ENCODE peak calls at places on chromosomes 5 and 9, in nine cellular contexts. One of them, this sample, is unnamed.

GRCh38 chr5:112685386-112685785 is 52.3 kb upstream of the APC start:
- DNase-seq in CD4-positive, CD25-positive, alpha-beta regulatory T cell: no peak
- DNase-seq in naive thymus-derived CD4-positive, alpha-beta T cell: no peak
- DNase-seq in psoas muscle: no peak
- DNase-seq in IMR-90: no peak
- DNase-seq in Peyer's patch: no peak
- DNase-seq in right cardiac atrium: no peak
- DNase-seq in tibial nerve: no peak
- DNase-seq in dorsolateral prefrontal cortex: no peak
- DNase-seq in this sample: no peak

GRCh38 chr9:126488881-126489404 is 124.8 kb upstream of the LMX1B start:
- DNase-seq in tibial nerve: no peak
- DNase-seq in right cardiac atrium: peak; percentile 18
- DNase-seq in Peyer's patch: no peak
- DNase-seq in psoas muscle: no peak
- DNase-seq in dorsolateral prefrontal cortex: no peak
- DNase-seq in CD4-positive, CD25-positive, alpha-beta regulatory T cell: no peak
- DNase-seq in naive thymus-derived CD4-positive, alpha-beta T cell: no peak
- DNase-seq in IMR-90: no peak
- DNase-seq in this sample: no peak

GRCh38 chr5:171314728-171315385 is 5.8 kb downstream of the TLX3 start:
- DNase-seq in Peyer's patch: no peak
- DNase-seq in dorsolateral prefrontal cortex: peak; percentile 68
- DNase-seq in naive thymus-derived CD4-positive, alpha-beta T cell: no peak
- DNase-seq in IMR-90: no peak
- DNase-seq in tibial nerve: no peak
- DNase-seq in CD4-positive, CD25-positive, alpha-beta regulatory T cell: no peak
- DNase-seq in psoas muscle: peak; percentile 57
- DNase-seq in right cardiac atrium: peak; percentile 80
- DNase-seq in this sample: peak; percentile 38

GRCh38 chr9:21543187-21543586 is 61.1 kb upstream of the IFNE start:
- DNase-seq in psoas muscle: no peak
- DNase-seq in tibial nerve: no peak
- DNase-seq in right cardiac atrium: no peak
- DNase-seq in Peyer's patch: no peak
- DNase-seq in CD4-positive, CD25-positive, alpha-beta regulatory T cell: no peak
- DNase-seq in naive thymus-derived CD4-positive, alpha-beta T cell: no peak
- DNase-seq in dorsolateral prefrontal cortex: no peak
- DNase-seq in IMR-90: no peak
- DNase-seq in this sample: no peak

GRCh38 chr5:149063017-149063687 is at the start of gene SH3TC2:
- DNase-seq in right cardiac atrium: peak; percentile 86
- DNase-seq in IMR-90: peak; percentile 61
- DNase-seq in psoas muscle: peak; percentile 54
- DNase-seq in Peyer's patch: peak; percentile 60
- DNase-seq in naive thymus-derived CD4-positive, alpha-beta T cell: no peak
- DNase-seq in tibial nerve: no peak
- DNase-seq in dorsolateral prefrontal cortex: peak; percentile 12
- DNase-seq in CD4-positive, CD25-positive, alpha-beta regulatory T cell: no peak
- DNase-seq in this sample: peak; percentile 64

GRCh38 chr5:1010181-1010510 is 1.5 kb downstream of the NKD2 start:
- DNase-seq in IMR-90: no peak
- DNase-seq in tibial nerve: no peak
- DNase-seq in psoas muscle: no peak
- DNase-seq in dorsolateral prefrontal cortex: no peak
- DNase-seq in CD4-positive, CD25-positive, alpha-beta regulatory T cell: no peak
- DNase-seq in right cardiac atrium: no peak
- DNase-seq in Peyer's patch: no peak
- DNase-seq in naive thymus-derived CD4-positive, alpha-beta T cell: no peak
- DNase-seq in this sample: peak; percentile 25

GRCh38 chr5:172311605-172312004 is 28.0 kb upstream of the UBTD2 start:
- DNase-seq in dorsolateral prefrontal cortex: no peak
- DNase-seq in psoas muscle: peak; percentile 68
- DNase-seq in CD4-positive, CD25-positive, alpha-beta regulatory T cell: no peak
- DNase-seq in right cardiac atrium: no peak
- DNase-seq in Peyer's patch: no peak
- DNase-seq in tibial nerve: peak; percentile 66
- DNase-seq in naive thymus-derived CD4-positive, alpha-beta T cell: no peak
- DNase-seq in IMR-90: no peak
- DNase-seq in this sample: no peak

GRCh38 chr9:83538890-83539238 is 663 bp upstream of the FRMD3 start:
- DNase-seq in IMR-90: no peak
- DNase-seq in naive thymus-derived CD4-positive, alpha-beta T cell: no peak
- DNase-seq in dorsolateral prefrontal cortex: no peak
- DNase-seq in CD4-positive, CD25-positive, alpha-beta regulatory T cell: no peak
- DNase-seq in Peyer's patch: no peak
- DNase-seq in tibial nerve: no peak
- DNase-seq in psoas muscle: no peak
- DNase-seq in right cardiac atrium: no peak
- DNase-seq in this sample: no peak

GRCh38 chr5:2276101-2276500 is 393.4 kb upstream of the IRX4 start:
- DNase-seq in Peyer's patch: no peak
- DNase-seq in psoas muscle: no peak
- DNase-seq in dorsolateral prefrontal cortex: no peak
- DNase-seq in naive thymus-derived CD4-positive, alpha-beta T cell: no peak
- DNase-seq in CD4-positive, CD25-positive, alpha-beta regulatory T cell: no peak
- DNase-seq in right cardiac atrium: no peak
- DNase-seq in tibial nerve: no peak
- DNase-seq in IMR-90: no peak
- DNase-seq in this sample: no peak

GRCh38 chr9:36597412-36598178 is 24.9 kb downstream of the MELK start:
- DNase-seq in psoas muscle: no peak
- DNase-seq in right cardiac atrium: no peak
- DNase-seq in tibial nerve: no peak
- DNase-seq in CD4-positive, CD25-positive, alpha-beta regulatory T cell: peak; percentile 27
- DNase-seq in Peyer's patch: no peak
- DNase-seq in naive thymus-derived CD4-positive, alpha-beta T cell: no peak
- DNase-seq in dorsolateral prefrontal cortex: no peak
- DNase-seq in IMR-90: peak; percentile 70
- DNase-seq in this sample: no peak

GRCh38 chr5:141637266-141637692 is 482 bp downstream of the RELL2 start:
- DNase-seq in CD4-positive, CD25-positive, alpha-beta regulatory T cell: peak; percentile 66
- DNase-seq in naive thymus-derived CD4-positive, alpha-beta T cell: peak; percentile 56
- DNase-seq in psoas muscle: no peak
- DNase-seq in dorsolateral prefrontal cortex: peak; percentile 63
- DNase-seq in IMR-90: no peak
- DNase-seq in Peyer's patch: no peak
- DNase-seq in right cardiac atrium: peak; percentile 73
- DNase-seq in tibial nerve: no peak
- DNase-seq in this sample: no peak

GRCh38 chr5:133222979-133223378 is 171.2 kb downstream of the HSPA4 start:
- DNase-seq in dorsolateral prefrontal cortex: no peak
- DNase-seq in naive thymus-derived CD4-positive, alpha-beta T cell: no peak
- DNase-seq in Peyer's patch: no peak
- DNase-seq in tibial nerve: no peak
- DNase-seq in psoas muscle: no peak
- DNase-seq in right cardiac atrium: no peak
- DNase-seq in IMR-90: no peak
- DNase-seq in CD4-positive, CD25-positive, alpha-beta regulatory T cell: no peak
- DNase-seq in this sample: no peak

GRCh38 chr9:114611516-114612271 is 603 bp downstream of the TMEM268 start:
- DNase-seq in right cardiac atrium: peak; percentile 81
- DNase-seq in IMR-90: peak; percentile 58
- DNase-seq in tibial nerve: peak; percentile 33
- DNase-seq in naive thymus-derived CD4-positive, alpha-beta T cell: peak; percentile 34
- DNase-seq in Peyer's patch: peak; percentile 80
- DNase-seq in CD4-positive, CD25-positive, alpha-beta regulatory T cell: no peak
- DNase-seq in dorsolateral prefrontal cortex: peak; percentile 56
- DNase-seq in psoas muscle: peak; percentile 81
- DNase-seq in this sample: peak; percentile 58

GRCh38 chr5:17190242-17190778 is 27.1 kb upstream of the BASP1 start:
- DNase-seq in tibial nerve: peak; percentile 77
- DNase-seq in psoas muscle: no peak
- DNase-seq in IMR-90: peak; percentile 84
- DNase-seq in dorsolateral prefrontal cortex: no peak
- DNase-seq in naive thymus-derived CD4-positive, alpha-beta T cell: peak; percentile 8
- DNase-seq in CD4-positive, CD25-positive, alpha-beta regulatory T cell: no peak
- DNase-seq in Peyer's patch: no peak
- DNase-seq in right cardiac atrium: no peak
- DNase-seq in this sample: no peak

GRCh38 chr5:147455822-147456221 is 54.0 kb downstream of the DPYSL3 start:
- DNase-seq in IMR-90: no peak
- DNase-seq in Peyer's patch: no peak
- DNase-seq in naive thymus-derived CD4-positive, alpha-beta T cell: no peak
- DNase-seq in dorsolateral prefrontal cortex: no peak
- DNase-seq in psoas muscle: no peak
- DNase-seq in right cardiac atrium: no peak
- DNase-seq in CD4-positive, CD25-positive, alpha-beta regulatory T cell: no peak
- DNase-seq in tibial nerve: no peak
- DNase-seq in this sample: no peak

GRCh38 chr5:126354012-126354856 is 69.0 kb upstream of the GRAMD2B start:
- DNase-seq in psoas muscle: no peak
- DNase-seq in tibial nerve: peak; percentile 18
- DNase-seq in Peyer's patch: no peak
- DNase-seq in dorsolateral prefrontal cortex: no peak
- DNase-seq in right cardiac atrium: no peak
- DNase-seq in naive thymus-derived CD4-positive, alpha-beta T cell: peak; percentile 66
- DNase-seq in CD4-positive, CD25-positive, alpha-beta regulatory T cell: peak; percentile 62
- DNase-seq in IMR-90: peak; percentile 98
- DNase-seq in this sample: no peak

GRCh38 chr5:126351138-126351537 is 72.1 kb upstream of the GRAMD2B start:
- DNase-seq in dorsolateral prefrontal cortex: no peak
- DNase-seq in naive thymus-derived CD4-positive, alpha-beta T cell: no peak
- DNase-seq in Peyer's patch: no peak
- DNase-seq in right cardiac atrium: no peak
- DNase-seq in tibial nerve: no peak
- DNase-seq in IMR-90: peak; percentile 84
- DNase-seq in CD4-positive, CD25-positive, alpha-beta regulatory T cell: no peak
- DNase-seq in psoas muscle: no peak
- DNase-seq in this sample: no peak

DNA sequence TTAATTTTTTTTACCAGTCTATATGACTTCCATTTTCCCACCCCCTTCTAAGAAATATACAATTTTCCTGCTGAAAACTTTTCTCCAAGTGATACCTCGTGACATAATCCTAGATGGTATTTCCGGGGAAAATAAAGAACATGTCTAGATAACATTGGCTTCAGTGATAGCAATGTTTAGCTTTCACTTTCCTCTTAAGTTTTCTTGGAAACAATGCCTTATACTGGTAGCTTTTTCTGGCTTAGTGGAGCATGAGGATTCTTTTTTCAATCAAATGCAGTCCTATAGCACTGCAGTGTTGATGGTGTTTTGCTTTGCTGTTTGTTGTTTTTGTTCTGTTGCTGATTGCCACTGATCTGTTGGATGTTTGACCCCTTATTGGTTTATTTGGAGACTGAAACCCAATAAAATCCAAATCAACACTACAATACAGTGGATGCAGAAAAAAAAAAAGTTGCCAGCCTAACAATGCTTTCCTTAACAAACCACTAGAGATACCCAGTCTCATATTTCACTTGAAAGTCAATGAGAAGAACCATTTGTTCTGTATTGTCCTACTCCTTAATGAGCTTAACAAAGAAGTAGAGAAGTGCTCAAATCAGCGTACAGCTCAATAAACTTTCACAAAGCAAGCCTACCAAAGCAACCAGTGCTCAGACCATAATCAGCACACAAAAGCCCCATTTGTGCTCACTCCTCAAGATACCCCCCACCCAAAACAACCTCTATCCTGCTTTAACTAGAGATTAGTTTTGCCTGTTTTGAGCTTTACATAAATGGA is 74.2 kb upstream of the GRAMD2B start:
- DNase-seq in right cardiac atrium: no peak
- DNase-seq in CD4-positive, CD25-positive, alpha-beta regulatory T cell: no peak
- DNase-seq in dorsolateral prefrontal cortex: no peak
- DNase-seq in IMR-90: peak; percentile 54
- DNase-seq in Peyer's patch: no peak
- DNase-seq in tibial nerve: no peak
- DNase-seq in naive thymus-derived CD4-positive, alpha-beta T cell: no peak
- DNase-seq in psoas muscle: no peak
- DNase-seq in this sample: no peak
- H3K27ac ChIP-seq in right cardiac atrium: no peak overlapping the region
- H3K27ac ChIP-seq in CD4-positive, CD25-positive, alpha-beta regulatory T cell: no peak overlapping the region
- H3K27ac ChIP-seq in dorsolateral prefrontal cortex: no peak overlapping the region
- H3K27ac ChIP-seq in IMR-90: no peak overlapping the region
- H3K27ac ChIP-seq in Peyer's patch: no peak overlapping the region
- H3K27ac ChIP-seq in tibial nerve: peak overlapping the region; percentile 2
- H3K27ac ChIP-seq in naive thymus-derived CD4-positive, alpha-beta T cell: no peak overlapping the region
- H3K27ac ChIP-seq in psoas muscle: no peak overlapping the region
- H3K27ac ChIP-seq in this sample: no peak overlapping the region

DNA sequence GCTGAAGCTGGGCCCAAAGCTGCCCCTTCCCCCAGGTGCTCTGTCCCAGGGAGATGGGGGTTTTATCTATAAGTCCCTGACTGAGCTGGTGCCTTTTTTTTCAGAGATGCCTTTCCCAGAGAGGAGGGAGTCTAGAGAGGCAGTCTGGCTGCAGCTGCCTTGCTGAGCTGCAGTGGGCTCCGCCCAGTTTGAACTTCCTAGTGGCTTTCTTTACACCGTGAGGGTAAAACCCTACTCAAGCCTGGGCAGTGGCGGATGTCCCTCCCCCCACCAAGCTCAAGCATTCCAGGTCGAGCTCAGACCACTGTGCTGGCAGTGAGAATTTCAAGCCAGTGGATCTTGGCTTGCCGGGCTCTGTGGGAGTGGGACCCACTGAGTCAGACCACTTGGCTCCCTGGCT is 41.3 kb downstream of the CAVIN4 start:
- DNase-seq in CD4-positive, CD25-positive, alpha-beta regulatory T cell: no peak
- DNase-seq in right cardiac atrium: no peak
- DNase-seq in IMR-90: no peak
- DNase-seq in tibial nerve: no peak
- DNase-seq in psoas muscle: no peak
- DNase-seq in Peyer's patch: no peak
- DNase-seq in naive thymus-derived CD4-positive, alpha-beta T cell: no peak
- DNase-seq in dorsolateral prefrontal cortex: no peak
- DNase-seq in this sample: no peak
- H3K4me3 ChIP-seq in CD4-positive, CD25-positive, alpha-beta regulatory T cell: no peak overlapping the region
- H3K4me3 ChIP-seq in right cardiac atrium: no peak overlapping the region
- H3K4me3 ChIP-seq in IMR-90: no peak overlapping the region
- H3K4me3 ChIP-seq in tibial nerve: no peak overlapping the region
- H3K4me3 ChIP-seq in psoas muscle: no peak overlapping the region
- H3K4me3 ChIP-seq in Peyer's patch: no peak overlapping the region
- H3K4me3 ChIP-seq in naive thymus-derived CD4-positive, alpha-beta T cell: no peak overlapping the region
- H3K4me3 ChIP-seq in dorsolateral prefrontal cortex: no peak overlapping the region
- H3K4me3 ChIP-seq in this sample: no peak overlapping the region

DNA sequence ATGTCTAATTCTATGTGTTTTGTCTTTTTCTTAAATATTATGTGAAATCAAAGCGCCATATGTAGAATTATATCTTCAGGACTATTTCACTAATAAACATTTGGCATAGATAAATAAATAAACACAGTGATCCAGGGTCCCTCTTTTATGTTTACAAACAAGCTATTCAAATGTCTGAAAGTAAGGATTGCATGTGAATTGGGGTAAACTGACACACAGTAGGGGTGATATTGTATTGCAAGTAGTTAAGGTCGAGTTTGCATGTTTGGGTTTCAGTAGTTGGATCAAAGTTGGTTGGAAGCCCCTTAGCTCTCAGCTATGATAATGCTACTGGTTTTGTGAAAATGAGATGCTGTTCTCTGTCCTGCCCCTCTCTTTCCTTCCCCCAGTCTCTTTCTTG is 11.4 kb downstream of the ISL1 start:
- DNase-seq in psoas muscle: no peak
- DNase-seq in Peyer's patch: no peak
- DNase-seq in dorsolateral prefrontal cortex: no peak
- DNase-seq in IMR-90: no peak
- DNase-seq in CD4-positive, CD25-positive, alpha-beta regulatory T cell: no peak
- DNase-seq in right cardiac atrium: no peak
- DNase-seq in tibial nerve: no peak
- DNase-seq in naive thymus-derived CD4-positive, alpha-beta T cell: no peak
- DNase-seq in this sample: no peak
- H3K27me3 ChIP-seq in psoas muscle: peaks cover 18% of the 10 kb centered on the region
- H3K27me3 ChIP-seq in Peyer's patch: peaks cover 24% of the 10 kb centered on the region
- H3K27me3 ChIP-seq in dorsolateral prefrontal cortex: peaks cover 74% of the 10 kb centered on the region
- H3K27me3 ChIP-seq in IMR-90: peaks cover 19% of the 10 kb centered on the region
- H3K27me3 ChIP-seq in CD4-positive, CD25-positive, alpha-beta regulatory T cell: peaks cover 15% of the 10 kb centered on the region
- H3K27me3 ChIP-seq in right cardiac atrium: peaks cover 5% of the 10 kb centered on the region
- H3K27me3 ChIP-seq in tibial nerve: peaks cover 95% of the 10 kb centered on the region
- H3K27me3 ChIP-seq in naive thymus-derived CD4-positive, alpha-beta T cell: no peaks in the 10 kb centered on the region
- H3K27me3 ChIP-seq in this sample: peaks cover 100% of the 10 kb centered on the region

GRCh38 chr9:71675857-71676165 is 92.5 kb downstream of the CEMIP2 start:
- DNase-seq in right cardiac atrium: no peak
- DNase-seq in tibial nerve: no peak
- DNase-seq in naive thymus-derived CD4-positive, alpha-beta T cell: no peak
- DNase-seq in psoas muscle: no peak
- DNase-seq in IMR-90: no peak
- DNase-seq in CD4-positive, CD25-positive, alpha-beta regulatory T cell: no peak
- DNase-seq in Peyer's patch: no peak
- DNase-seq in dorsolateral prefrontal cortex: no peak
- DNase-seq in this sample: no peak
- H3K27ac ChIP-seq in right cardiac atrium: no peak overlapping the region
- H3K27ac ChIP-seq in tibial nerve: no peak overlapping the region
- H3K27ac ChIP-seq in naive thymus-derived CD4-positive, alpha-beta T cell: no peak overlapping the region
- H3K27ac ChIP-seq in psoas muscle: no peak overlapping the region
- H3K27ac ChIP-seq in IMR-90: no peak overlapping the region
- H3K27ac ChIP-seq in CD4-positive, CD25-positive, alpha-beta regulatory T cell: no peak overlapping the region
- H3K27ac ChIP-seq in Peyer's patch: no peak overlapping the region
- H3K27ac ChIP-seq in dorsolateral prefrontal cortex: no peak overlapping the region
- H3K27ac ChIP-seq in this sample: no peak overlapping the region

This sample was measured in left ventricle myocardium inferior.